ENCODE peak calls at places on chromosomes 16 and 17, in four cellular contexts. S is cardiac septum; D is neural crest cell; A is stimulated activated CD4-positive, alpha-beta T cell treated with anti-CD3 and anti-CD28 coated beads, Interleukin-1b, Interleukin-23, amount 100 ng/mL, for 24 hours. R is an unnamed sample.

GRCh38 chr16:87407511-87408112 is 15.5 kb downstream of the MAP1LC3B start:
- DNase-seq in A (no peak), S (peak; percentile 82), D (no peak), R (no peak)

GRCh38 chr16:77064037-77064436 is 127.0 kb upstream of the MON1B start:
- DNase-seq in S (no peak), D (no peak), A (no peak), R (no peak)

GRCh38 chr16:535446-536405 is 8.2 kb downstream of the CAPN15 start:
- DNase-seq in S (no peak), A (no peak), D (no peak), R (no peak)

GRCh38 chr17:3602499-3602898 is 6.7 kb downstream of the TRPV1 start:
- DNase-seq in S (no peak), A (no peak), D (no peak), R (peak; percentile 16)

GRCh38 chr17:81519284-81520020 is 6.9 kb upstream of the ACTG1 start:
- DNase-seq in S (peak; percentile 77), A (no peak), D (no peak), R (no peak)

GRCh38 chr17:75008373-75008772 is 4.1 kb upstream of the MRPL58 start:
- DNase-seq in A (no peak), S (no peak), D (no peak), R (no peak)

GRCh38 chr17:75494326-75494877 is 20.9 kb downstream of the CASKIN2 start:
- DNase-seq in S (no peak), A (no peak), D (no peak), R (no peak)

GRCh38 chr17:2259769-2260536 is 43.6 kb downstream of the SMG6 start:
- DNase-seq in S (no peak), A (peak; percentile 47), D (no peak), R (peak; percentile 46)

GRCh38 chr17:1034652-1035210 is 37.8 kb downstream of the TIMM22 start:
- DNase-seq in S (no peak), A (no peak), D (no peak), R (no peak)

GRCh38 chr17:373616-374225 is 21.1 kb upstream of the RPH3AL start:
- DNase-seq in A (no peak), S (peak; percentile 7), D (no peak), R (no peak)

GRCh38 chr17:14672830-14673229 is 371.9 kb downstream of the HS3ST3B1 start:
- DNase-seq in A (no peak), S (no peak), D (no peak), R (no peak)

GRCh38 chr16:78256686-78257375 is 157.4 kb downstream of the WWOX start:
- DNase-seq in A (no peak), S (no peak), D (no peak), R (no peak)

GRCh38 chr16:84088695-84089395 is 27.9 kb downstream of the MBTPS1 start:
- DNase-seq in S (no peak), D (no peak), A (peak; percentile 17), R (peak; percentile 37)

GRCh38 chr16:48272837-48273421 is 25.6 kb upstream of the ABCC11 start:
- DNase-seq in A (no peak), S (no peak), D (no peak), R (no peak)

GRCh38 chr17:28345420-28346198 is 10.0 kb downstream of the TNFAIP1 start:
- DNase-seq in D (no peak), S (peak; percentile 76), A (no peak), R (no peak)

GRCh38 chr16:1102921-1103648 is 7.0 kb upstream of the C1QTNF8 start:
- DNase-seq in S (no peak), A (peak; percentile 53), D (peak; percentile 76), R (peak; percentile 68)

GRCh38 chr17:46011711-46012505 is 12.9 kb downstream of the STH start:
- DNase-seq in S (no peak), A (no peak), D (no peak), R (no peak)

GRCh38 chr16:67942200-67942509 is 1.8 kb downstream of the LCAT start:
- DNase-seq in S (no peak), D (peak; percentile 52), A (no peak), R (no peak)

GRCh38 chr16:31202402-31203385 is at the start of gene PYCARD:
- DNase-seq in A (no peak), S (peak; percentile 85), D (no peak), R (no peak)

GRCh38 chr16:55552621-55553020 is 13.9 kb upstream of the CAPNS2 start:
- DNase-seq in D (no peak), A (no peak), S (no peak), R (no peak)

GRCh38 chr16:48537275-48537674 is 72.7 kb downstream of the N4BP1 start:
- DNase-seq in D (no peak), S (no peak), A (no peak), R (no peak)

GRCh38 chr17:6843241-6843890 is 11.8 kb upstream of the TEKT1 start:
- DNase-seq in S (no peak), D (no peak), A (no peak), R (no peak)

GRCh38 chr16:67917852-67918236 is 13.8 kb downstream of the CTRL start:
- DNase-seq in A (no peak), S (no peak), D (no peak), R (no peak)

GRCh38 chr16:65106792-65107191 is 15.1 kb downstream of the CDH11 start:
- DNase-seq in D (no peak), A (no peak), S (no peak), R (no peak)

GRCh38 chr17:77581480-77581879 is 377.0 kb upstream of the TNRC6C start:
- DNase-seq in S (peak; percentile 31), D (no peak), A (no peak), R (no peak)

R was measured in activated CD4-positive, alpha-beta T cell treated with anti-CD3 and anti-CD28 coated beads for 24 hours.